ENCODE peak calls at places on chromosomes 4 and X, in six cellular contexts. Q is mesenchymal stem cell, B is IMR-90, F is H1, R is H9, E is trophoblast cell. Z is an unnamed sample.

GRCh38 chr4:122152699-122153328 is 683 bp downstream of the BLTP1 start:
- DNase-seq in Q (peak; percentile 53), B (peak; percentile 25), F (no peak), R (peak; percentile 63), E (peak; percentile 47), Z (no peak)

GRCh38 chr4:122539861-122540465 is 80.9 kb downstream of the IL21 start:
- DNase-seq in Q (no peak), B (peak; percentile 19), F (no peak), R (no peak), E (peak; percentile 89), Z (no peak)

GRCh38 chr4:106315476-106315967 is 487 bp downstream of the TBCK start:
- DNase-seq in Q (peak; percentile 61), B (peak; percentile 34), F (no peak), R (no peak), E (peak; percentile 99), Z (no peak)

GRCh38 chrX:143945171-143945570 is 61.3 kb downstream of the UBE2NL start:
- DNase-seq in Q (no peak), B (no peak), F (no peak), R (no peak), E (no peak), Z (no peak)

GRCh38 chr4:1300466-1301455 is 11.1 kb downstream of the MAEA start:
- DNase-seq in Q (peak; percentile 86), B (peak; percentile 76), F (no peak), R (no peak), E (peak; percentile 99), Z (no peak)

GRCh38 chr4:121822796-121823504 is 733 bp downstream of the CCNA2 start:
- DNase-seq in Q (peak; percentile 52), B (no peak), F (no peak), R (peak; percentile 32), E (peak; percentile 64), Z (peak; percentile 4)

GRCh38 chr4:105895609-105896460 is 564 bp downstream of the NPNT start:
- DNase-seq in Q (peak; percentile 46), B (no peak), F (peak; percentile 69), R (peak; percentile 45), E (peak; percentile 32), Z (peak; percentile 37)

GRCh38 chrX:23333842-23334535 is 660 bp upstream of the PTCHD1 start:
- DNase-seq in Q (no peak), B (no peak), F (peak; percentile 54), R (peak; percentile 76), E (no peak), Z (no peak)

GRCh38 chr4:80235451-80235850 is 31.0 kb upstream of the FGF5 start:
- DNase-seq in Q (no peak), B (peak; percentile 82), F (no peak), R (no peak), E (peak; percentile 37), Z (no peak)

GRCh38 chr4:40231464-40231863 is 34.6 kb downstream of the RHOH start:
- DNase-seq in Q (no peak), B (no peak), F (no peak), R (no peak), E (no peak), Z (no peak)

GRCh38 chr4:52234539-52235174 is 183.6 kb downstream of the SPATA18 start:
- DNase-seq in Q (peak; percentile 61), B (peak; percentile 37), F (no peak), R (no peak), E (peak; percentile 77), Z (peak; percentile 17)

GRCh38 chr4:2419814-2420213 is 1.1 kb downstream of the CFAP99 start:
- DNase-seq in Q (no peak), B (no peak), F (no peak), R (no peak), E (no peak), Z (no peak)

GRCh38 chr4:97457253-97457652 is 686.0 kb downstream of the STPG2 start:
- DNase-seq in Q (no peak), B (no peak), F (no peak), R (no peak), E (no peak), Z (no peak)

GRCh38 chr4:581753-582361 is 5.8 kb upstream of the TMEM271 start:
- DNase-seq in Q (no peak), B (no peak), F (no peak), R (no peak), E (no peak), Z (no peak)

GRCh38 chr4:21032246-21032645 is 332.0 kb downstream of the PACRGL start:
- DNase-seq in Q (peak; percentile 2), B (no peak), F (no peak), R (no peak), E (no peak), Z (no peak)

GRCh38 chr4:181860157-181860556 is 383.0 kb upstream of the TENM3 start:
- DNase-seq in Q (no peak), B (peak; percentile 42), F (no peak), R (no peak), E (no peak), Z (no peak)

GRCh38 chr4:120841580-120841979 is 80.9 kb downstream of the PRDM5 start:
- DNase-seq in Q (no peak), B (peak; percentile 17), F (no peak), R (no peak), E (no peak), Z (no peak)

GRCh38 chrX:9171841-9172240 is 137.9 kb upstream of the FAM9B start:
- DNase-seq in Q (no peak), B (peak; percentile 82), F (no peak), R (no peak), E (peak; percentile 31), Z (no peak)

GRCh38 chr4:149291463-149291862 is 524.2 kb downstream of the IQCM start:
- DNase-seq in Q (peak; percentile 50), B (peak; percentile 43), F (no peak), R (no peak), E (no peak), Z (no peak)

GRCh38 chr4:138222041-138222440 is 20.1 kb downstream of the SLC7A11 start:
- DNase-seq in Q (peak; percentile 88), B (peak; percentile 93), F (no peak), R (no peak), E (no peak), Z (no peak)

GRCh38 chr4:110196206-110196870 is 2.1 kb downstream of the ELOVL6 start:
- DNase-seq in Q (peak; percentile 63), B (peak; percentile 32), F (peak; percentile 84), R (peak; percentile 72), E (peak; percentile 61), Z (peak; percentile 56)

GRCh38 chr4:144820115-144820514 is 174.2 kb downstream of the HHIP start:
- DNase-seq in Q (no peak), B (peak; percentile 11), F (no peak), R (no peak), E (peak; percentile 54), Z (no peak)

GRCh38 chr4:61202100-61202637 is 2.0 kb downstream of the ADGRL3 start:
- DNase-seq in Q (no peak), B (no peak), F (peak; percentile 60), R (no peak), E (peak; percentile 21), Z (peak; percentile 27)

GRCh38 chr4:1418494-1419285 is 12.4 kb upstream of the NKX1-1 start:
- DNase-seq in Q (no peak), B (no peak), F (peak; percentile 17), R (no peak), E (no peak), Z (no peak)

GRCh38 chrX:128035318-128035717 is 16.9 kb downstream of the ACTRT1 start:
- DNase-seq in Q (no peak), B (no peak), F (no peak), R (no peak), E (no peak), Z (no peak)

GRCh38 chrX:155949098-155949497 is 48.4 kb upstream of the IL9R start:
- DNase-seq in Q (no peak), B (no peak), F (no peak), R (no peak), E (no peak), Z (no peak)

GRCh38 chrX:118392726-118393125 is 46.8 kb downstream of the WDR44 start:
- DNase-seq in Q (peak; percentile 4), B (peak; percentile 37), F (no peak), R (no peak), E (no peak), Z (no peak)

GRCh38 chr4:124710253-124710849 is 2.2 kb downstream of the ANKRD50 start:
- DNase-seq in Q (peak; percentile 48), B (peak; percentile 34), F (no peak), R (no peak), E (peak; percentile 25), Z (no peak)

GRCh38 chr4:1041147-1041935 is 29.9 kb downstream of the FGFRL1 start:
- DNase-seq in Q (peak; percentile 26), B (peak; percentile 34), F (no peak), R (no peak), E (no peak), Z (peak; percentile 82)

GRCh38 chr4:47842985-47843384 is 5.1 kb upstream of the CORIN start:
- DNase-seq in Q (no peak), B (peak; percentile 75), F (no peak), R (no peak), E (no peak), Z (no peak)
- H3K4me1 ChIP-seq in Q (no peaks in the 10 kb centered on the region), B (peaks cover 20% of the 10 kb centered on the region), F (no peaks in the 10 kb centered on the region), R (no peaks in the 10 kb centered on the region), E (peaks cover 2% of the 10 kb centered on the region), Z (no peaks in the 10 kb centered on the region)

GRCh38 chr4:141647982-141648381 is 11.6 kb downstream of the IL15 start:
- DNase-seq in Q (no peak), B (no peak), F (no peak), R (no peak), E (peak; percentile 30), Z (no peak)
- H4K91ac ChIP-seq in Q (no peak overlapping the region), B (no peak overlapping the region), F (no peak overlapping the region), R (no peak overlapping the region), E (no peak overlapping the region), Z (no peak overlapping the region)

GRCh38 chr4:86942185-86942666 is 7.4 kb downstream of the AFF1 start:
- DNase-seq in Q (peak; percentile 88), B (peak; percentile 85), F (no peak), R (no peak), E (peak; percentile 52), Z (no peak)

GRCh38 chr4:86939737-86940141 is 4.9 kb downstream of the AFF1 start:
- DNase-seq in Q (no peak), B (no peak), F (no peak), R (no peak), E (no peak), Z (no peak)

GRCh38 chr4:86939123-86939522 is 4.3 kb downstream of the AFF1 start:
- DNase-seq in Q (peak; percentile 34), B (no peak), F (no peak), R (no peak), E (peak; percentile 55), Z (no peak)

GRCh38 chr4:86940920-86941460 is 6.2 kb downstream of the AFF1 start:
- DNase-seq in Q (no peak), B (no peak), F (no peak), R (no peak), E (peak; percentile 84), Z (no peak)

DNA sequence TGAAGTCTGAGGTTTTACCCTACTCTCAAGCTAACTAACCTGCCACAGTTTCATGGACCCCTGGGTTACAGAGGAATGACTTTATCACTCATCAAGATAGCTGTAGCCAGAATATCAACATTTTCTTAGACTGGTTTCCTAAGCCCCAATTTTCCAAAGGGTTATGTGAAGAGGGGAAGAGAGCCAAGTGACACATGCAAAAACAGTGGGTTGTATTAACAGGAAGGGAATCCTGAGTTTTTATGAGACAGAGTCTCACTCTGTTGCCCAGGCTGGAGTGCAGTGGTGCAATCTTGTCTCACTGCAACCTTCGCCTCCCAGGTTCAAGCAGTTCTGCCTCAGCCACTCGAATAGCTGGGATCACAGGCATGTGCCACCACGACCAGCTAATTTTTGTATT is 5.4 kb downstream of the AFF1 start:
- DNase-seq in Q (peak; percentile 34), B (peak; percentile 60), F (no peak), R (no peak), E (peak; percentile 71), Z (no peak)
- H2AK5ac ChIP-seq in Q (no peak overlapping the region), B (no peak overlapping the region), F (no peak overlapping the region), R (no peak overlapping the region), E (no peak overlapping the region), Z (no peak overlapping the region)

GRCh38 chr4:38672247-38673071 is 8.5 kb downstream of the KLF3 start:
- DNase-seq in Q (no peak), B (no peak), F (no peak), R (peak; percentile 39), E (no peak), Z (peak; percentile 65)
- H3K4me1 ChIP-seq in Q (peaks cover 35% of the 10 kb centered on the region), B (peaks cover 42% of the 10 kb centered on the region), F (peaks cover 27% of the 10 kb centered on the region), R (peaks cover 19% of the 10 kb centered on the region), E (peaks cover 35% of the 10 kb centered on the region), Z (peaks cover 76% of the 10 kb centered on the region)